ENCODE peak calls at places on chromosomes 7 and 10, in ten cellular contexts. One of them, this sample, is unnamed.

GRCh38 chr10:42989481-42989921 is 87.4 kb upstream of the RET start:
- DNase-seq in astrocyte of the spinal cord: no peak
- DNase-seq in NAMALWA: no peak
- DNase-seq in AG10803: no peak
- DNase-seq in body of pancreas: no peak
- DNase-seq in T-helper 1 cell: no peak
- DNase-seq in NCI-H2081: no peak
- DNase-seq in stimulated activated CD8-positive, alpha-beta memory T cell treated with anti-CD3 and anti-CD28 coated beads, Interleukin-4, amount 100 ng/mL, for 1 hour: no peak
- DNase-seq in neuronal stem cell: no peak
- DNase-seq in anterior cingulate cortex: no peak
- DNase-seq in this sample: no peak

GRCh38 chr10:43689618-43689954 is 40.9 kb upstream of the ZNF32 start:
- DNase-seq in astrocyte of the spinal cord: no peak
- DNase-seq in NAMALWA: no peak
- DNase-seq in AG10803: peak; percentile 43
- DNase-seq in body of pancreas: peak; percentile 75
- DNase-seq in T-helper 1 cell: peak; percentile 29
- DNase-seq in NCI-H2081: no peak
- DNase-seq in stimulated activated CD8-positive, alpha-beta memory T cell treated with anti-CD3 and anti-CD28 coated beads, Interleukin-4, amount 100 ng/mL, for 1 hour: no peak
- DNase-seq in neuronal stem cell: no peak
- DNase-seq in anterior cingulate cortex: no peak
- DNase-seq in this sample: no peak

GRCh38 chr10:88623835-88624234 is 37.3 kb downstream of the LIPJ start:
- DNase-seq in astrocyte of the spinal cord: no peak
- DNase-seq in NAMALWA: no peak
- DNase-seq in AG10803: no peak
- DNase-seq in body of pancreas: no peak
- DNase-seq in T-helper 1 cell: no peak
- DNase-seq in NCI-H2081: no peak
- DNase-seq in stimulated activated CD8-positive, alpha-beta memory T cell treated with anti-CD3 and anti-CD28 coated beads, Interleukin-4, amount 100 ng/mL, for 1 hour: no peak
- DNase-seq in neuronal stem cell: no peak
- DNase-seq in anterior cingulate cortex: no peak
- DNase-seq in this sample: no peak

GRCh38 chr10:119025336-119025735 is 4.2 kb upstream of the NANOS1 start:
- DNase-seq in astrocyte of the spinal cord: peak; percentile 81
- DNase-seq in NAMALWA: no peak
- DNase-seq in AG10803: peak; percentile 72
- DNase-seq in body of pancreas: peak; percentile 91
- DNase-seq in T-helper 1 cell: no peak
- DNase-seq in NCI-H2081: peak; percentile 24
- DNase-seq in stimulated activated CD8-positive, alpha-beta memory T cell treated with anti-CD3 and anti-CD28 coated beads, Interleukin-4, amount 100 ng/mL, for 1 hour: no peak
- DNase-seq in neuronal stem cell: no peak
- DNase-seq in anterior cingulate cortex: no peak
- DNase-seq in this sample: no peak

GRCh38 chr10:97412891-97413304 is 11.8 kb upstream of the RRP12 start:
- DNase-seq in astrocyte of the spinal cord: no peak
- DNase-seq in NAMALWA: no peak
- DNase-seq in AG10803: no peak
- DNase-seq in body of pancreas: no peak
- DNase-seq in T-helper 1 cell: peak; percentile 83
- DNase-seq in NCI-H2081: no peak
- DNase-seq in stimulated activated CD8-positive, alpha-beta memory T cell treated with anti-CD3 and anti-CD28 coated beads, Interleukin-4, amount 100 ng/mL, for 1 hour: no peak
- DNase-seq in neuronal stem cell: no peak
- DNase-seq in anterior cingulate cortex: no peak
- DNase-seq in this sample: no peak

GRCh38 chr10:19651549-19651948 is 164.7 kb upstream of the PLXDC2 start:
- DNase-seq in astrocyte of the spinal cord: peak; percentile 87
- DNase-seq in NAMALWA: no peak
- DNase-seq in AG10803: peak; percentile 94
- DNase-seq in body of pancreas: no peak
- DNase-seq in T-helper 1 cell: no peak
- DNase-seq in NCI-H2081: no peak
- DNase-seq in stimulated activated CD8-positive, alpha-beta memory T cell treated with anti-CD3 and anti-CD28 coated beads, Interleukin-4, amount 100 ng/mL, for 1 hour: no peak
- DNase-seq in neuronal stem cell: no peak
- DNase-seq in anterior cingulate cortex: no peak
- DNase-seq in this sample: no peak

GRCh38 chr7:1920266-1920681 is 250.2 kb downstream of the ELFN1 start:
- DNase-seq in astrocyte of the spinal cord: no peak
- DNase-seq in NAMALWA: peak; percentile 63
- DNase-seq in AG10803: no peak
- DNase-seq in body of pancreas: no peak
- DNase-seq in T-helper 1 cell: peak; percentile 62
- DNase-seq in NCI-H2081: no peak
- DNase-seq in stimulated activated CD8-positive, alpha-beta memory T cell treated with anti-CD3 and anti-CD28 coated beads, Interleukin-4, amount 100 ng/mL, for 1 hour: no peak
- DNase-seq in neuronal stem cell: no peak
- DNase-seq in anterior cingulate cortex: no peak
- DNase-seq in this sample: no peak

GRCh38 chr10:114143160-114143559 is 30.8 kb downstream of the CCDC186 start:
- DNase-seq in astrocyte of the spinal cord: no peak
- DNase-seq in NAMALWA: no peak
- DNase-seq in AG10803: no peak
- DNase-seq in body of pancreas: no peak
- DNase-seq in T-helper 1 cell: no peak
- DNase-seq in NCI-H2081: no peak
- DNase-seq in stimulated activated CD8-positive, alpha-beta memory T cell treated with anti-CD3 and anti-CD28 coated beads, Interleukin-4, amount 100 ng/mL, for 1 hour: no peak
- DNase-seq in neuronal stem cell: no peak
- DNase-seq in anterior cingulate cortex: no peak
- DNase-seq in this sample: no peak

GRCh38 chr10:50561266-50561665 is 62.5 kb downstream of the SGMS1 start:
- DNase-seq in astrocyte of the spinal cord: peak; percentile 88
- DNase-seq in NAMALWA: no peak
- DNase-seq in AG10803: peak; percentile 99
- DNase-seq in body of pancreas: no peak
- DNase-seq in T-helper 1 cell: no peak
- DNase-seq in NCI-H2081: no peak
- DNase-seq in stimulated activated CD8-positive, alpha-beta memory T cell treated with anti-CD3 and anti-CD28 coated beads, Interleukin-4, amount 100 ng/mL, for 1 hour: no peak
- DNase-seq in neuronal stem cell: no peak
- DNase-seq in anterior cingulate cortex: no peak
- DNase-seq in this sample: no peak

GRCh38 chr7:18846765-18847215 is 270.6 kb downstream of the TWIST1 start:
- DNase-seq in astrocyte of the spinal cord: no peak
- DNase-seq in NAMALWA: no peak
- DNase-seq in AG10803: peak; percentile 86
- DNase-seq in body of pancreas: no peak
- DNase-seq in T-helper 1 cell: no peak
- DNase-seq in NCI-H2081: no peak
- DNase-seq in stimulated activated CD8-positive, alpha-beta memory T cell treated with anti-CD3 and anti-CD28 coated beads, Interleukin-4, amount 100 ng/mL, for 1 hour: no peak
- DNase-seq in neuronal stem cell: no peak
- DNase-seq in anterior cingulate cortex: no peak
- DNase-seq in this sample: no peak

GRCh38 chr10:31426425-31426824 is 107.4 kb downstream of the ZEB1 start:
- DNase-seq in astrocyte of the spinal cord: peak; percentile 89
- DNase-seq in NAMALWA: no peak
- DNase-seq in AG10803: peak; percentile 64
- DNase-seq in body of pancreas: no peak
- DNase-seq in T-helper 1 cell: no peak
- DNase-seq in NCI-H2081: peak; percentile 15
- DNase-seq in stimulated activated CD8-positive, alpha-beta memory T cell treated with anti-CD3 and anti-CD28 coated beads, Interleukin-4, amount 100 ng/mL, for 1 hour: no peak
- DNase-seq in neuronal stem cell: no peak
- DNase-seq in anterior cingulate cortex: no peak
- DNase-seq in this sample: no peak

GRCh38 chr7:99131290-99131689 is 12.6 kb downstream of the SMURF1 start:
- DNase-seq in astrocyte of the spinal cord: no peak
- DNase-seq in NAMALWA: no peak
- DNase-seq in AG10803: no peak
- DNase-seq in body of pancreas: no peak
- DNase-seq in T-helper 1 cell: no peak
- DNase-seq in NCI-H2081: no peak
- DNase-seq in stimulated activated CD8-positive, alpha-beta memory T cell treated with anti-CD3 and anti-CD28 coated beads, Interleukin-4, amount 100 ng/mL, for 1 hour: no peak
- DNase-seq in neuronal stem cell: no peak
- DNase-seq in anterior cingulate cortex: no peak
- DNase-seq in this sample: no peak

GRCh38 chr7:20267482-20267881 is 50.3 kb upstream of the MACC1 start:
- DNase-seq in astrocyte of the spinal cord: no peak
- DNase-seq in NAMALWA: peak; percentile 51
- DNase-seq in AG10803: no peak
- DNase-seq in body of pancreas: no peak
- DNase-seq in T-helper 1 cell: no peak
- DNase-seq in NCI-H2081: no peak
- DNase-seq in stimulated activated CD8-positive, alpha-beta memory T cell treated with anti-CD3 and anti-CD28 coated beads, Interleukin-4, amount 100 ng/mL, for 1 hour: no peak
- DNase-seq in neuronal stem cell: no peak
- DNase-seq in anterior cingulate cortex: no peak
- DNase-seq in this sample: no peak

GRCh38 chr7:963236-964078 is 9.0 kb upstream of the ADAP1 start:
- DNase-seq in astrocyte of the spinal cord: no peak
- DNase-seq in NAMALWA: no peak
- DNase-seq in AG10803: no peak
- DNase-seq in body of pancreas: peak; percentile 54
- DNase-seq in T-helper 1 cell: no peak
- DNase-seq in NCI-H2081: peak; percentile 23
- DNase-seq in stimulated activated CD8-positive, alpha-beta memory T cell treated with anti-CD3 and anti-CD28 coated beads, Interleukin-4, amount 100 ng/mL, for 1 hour: no peak
- DNase-seq in neuronal stem cell: no peak
- DNase-seq in anterior cingulate cortex: no peak
- DNase-seq in this sample: no peak

GRCh38 chr10:100744136-100744979 is 1.0 kb upstream of the PAX2 start:
- DNase-seq in astrocyte of the spinal cord: no peak
- DNase-seq in NAMALWA: no peak
- DNase-seq in AG10803: no peak
- DNase-seq in body of pancreas: no peak
- DNase-seq in T-helper 1 cell: peak; percentile 36
- DNase-seq in NCI-H2081: no peak
- DNase-seq in stimulated activated CD8-positive, alpha-beta memory T cell treated with anti-CD3 and anti-CD28 coated beads, Interleukin-4, amount 100 ng/mL, for 1 hour: no peak
- DNase-seq in neuronal stem cell: no peak
- DNase-seq in anterior cingulate cortex: no peak
- DNase-seq in this sample: no peak

GRCh38 chr7:12951397-12951801 is 264.0 kb downstream of the ARL4A start:
- DNase-seq in astrocyte of the spinal cord: peak; percentile 85
- DNase-seq in NAMALWA: no peak
- DNase-seq in AG10803: peak; percentile 13
- DNase-seq in body of pancreas: no peak
- DNase-seq in T-helper 1 cell: no peak
- DNase-seq in NCI-H2081: no peak
- DNase-seq in stimulated activated CD8-positive, alpha-beta memory T cell treated with anti-CD3 and anti-CD28 coated beads, Interleukin-4, amount 100 ng/mL, for 1 hour: no peak
- DNase-seq in neuronal stem cell: no peak
- DNase-seq in anterior cingulate cortex: no peak
- DNase-seq in this sample: no peak

GRCh38 chr10:19546224-19546623 is 270.0 kb upstream of the PLXDC2 start:
- DNase-seq in astrocyte of the spinal cord: no peak
- DNase-seq in NAMALWA: no peak
- DNase-seq in AG10803: no peak
- DNase-seq in body of pancreas: no peak
- DNase-seq in T-helper 1 cell: no peak
- DNase-seq in NCI-H2081: no peak
- DNase-seq in stimulated activated CD8-positive, alpha-beta memory T cell treated with anti-CD3 and anti-CD28 coated beads, Interleukin-4, amount 100 ng/mL, for 1 hour: no peak
- DNase-seq in neuronal stem cell: no peak
- DNase-seq in anterior cingulate cortex: no peak
- DNase-seq in this sample: no peak

GRCh38 chr7:3282457-3282856 is 18.6 kb upstream of the SDK1 start:
- DNase-seq in astrocyte of the spinal cord: no peak
- DNase-seq in NAMALWA: no peak
- DNase-seq in AG10803: no peak
- DNase-seq in body of pancreas: peak; percentile 23
- DNase-seq in T-helper 1 cell: no peak
- DNase-seq in NCI-H2081: no peak
- DNase-seq in stimulated activated CD8-positive, alpha-beta memory T cell treated with anti-CD3 and anti-CD28 coated beads, Interleukin-4, amount 100 ng/mL, for 1 hour: no peak
- DNase-seq in neuronal stem cell: no peak
- DNase-seq in anterior cingulate cortex: no peak
- DNase-seq in this sample: no peak

GRCh38 chr7:137840183-137840779 is 6.5 kb downstream of the DGKI start:
- DNase-seq in astrocyte of the spinal cord: no peak
- DNase-seq in NAMALWA: no peak
- DNase-seq in AG10803: no peak
- DNase-seq in body of pancreas: no peak
- DNase-seq in T-helper 1 cell: no peak
- DNase-seq in NCI-H2081: peak; percentile 14
- DNase-seq in stimulated activated CD8-positive, alpha-beta memory T cell treated with anti-CD3 and anti-CD28 coated beads, Interleukin-4, amount 100 ng/mL, for 1 hour: no peak
- DNase-seq in neuronal stem cell: peak; percentile 57
- DNase-seq in anterior cingulate cortex: no peak
- DNase-seq in this sample: no peak

GRCh38 chr7:6631605-6632004 is 5.5 kb upstream of the ZNF316 start:
- DNase-seq in astrocyte of the spinal cord: no peak
- DNase-seq in NAMALWA: no peak
- DNase-seq in AG10803: no peak
- DNase-seq in body of pancreas: no peak
- DNase-seq in T-helper 1 cell: no peak
- DNase-seq in NCI-H2081: no peak
- DNase-seq in stimulated activated CD8-positive, alpha-beta memory T cell treated with anti-CD3 and anti-CD28 coated beads, Interleukin-4, amount 100 ng/mL, for 1 hour: no peak
- DNase-seq in neuronal stem cell: no peak
- DNase-seq in anterior cingulate cortex: no peak
- DNase-seq in this sample: no peak

This sample was measured in naive thymus-derived CD8-positive, alpha-beta T cell.